ENCODE peak calls at places on chromosomes 2 and 18, in four cellular contexts. One of them, this sample, is unnamed.

GRCh38 chr18:3124822-3125221 is 94.9 kb downstream of the MYOM1 start:
- DNase-seq in thoracic aorta: no peak
- DNase-seq in A549: no peak
- DNase-seq in iPS DF 6.9: no peak
- DNase-seq in this sample: no peak

GRCh38 chr2:47354013-47354816 is 48.7 kb upstream of the MSH2 start:
- DNase-seq in thoracic aorta: no peak
- DNase-seq in A549: peak
- DNase-seq in iPS DF 6.9: no peak
- DNase-seq in this sample: no peak

GRCh38 chr2:145957929-145958328 is 1438.0 kb upstream of the ZEB2 start:
- DNase-seq in thoracic aorta: no peak
- DNase-seq in A549: peak
- DNase-seq in iPS DF 6.9: no peak
- DNase-seq in this sample: no peak

GRCh38 chr2:44178950-44179349 is 10.3 kb downstream of the PPM1B start:
- DNase-seq in thoracic aorta: no peak
- DNase-seq in A549: no peak
- DNase-seq in iPS DF 6.9: no peak
- DNase-seq in this sample: no peak

GRCh38 chr2:197435598-197436435 is 989 bp upstream of the SF3B1 start:
- DNase-seq in thoracic aorta: no peak
- DNase-seq in A549: no peak
- DNase-seq in iPS DF 6.9: no peak
- DNase-seq in this sample: no peak

GRCh38 chr2:235053649-235054048 is 101.8 kb downstream of the SH3BP4 start:
- DNase-seq in thoracic aorta: no peak
- DNase-seq in A549: no peak
- DNase-seq in iPS DF 6.9: no peak
- DNase-seq in this sample: no peak

GRCh38 chr2:233831861-233832260 is 22.5 kb downstream of the HJURP start:
- DNase-seq in thoracic aorta: no peak
- DNase-seq in A549: no peak
- DNase-seq in iPS DF 6.9: no peak
- DNase-seq in this sample: no peak

GRCh38 chr2:48205137-48205798 is 299.0 kb upstream of the FBXO11 start:
- DNase-seq in thoracic aorta: no peak
- DNase-seq in A549: peak
- DNase-seq in iPS DF 6.9: no peak
- DNase-seq in this sample: no peak

GRCh38 chr2:194562329-194562728 is 1094.7 kb upstream of the SLC39A10 start:
- DNase-seq in thoracic aorta: no peak
- DNase-seq in A549: no peak
- DNase-seq in iPS DF 6.9: no peak
- DNase-seq in this sample: no peak

GRCh38 chr2:18356676-18357075 is 203.8 kb downstream of the RDH14 start:
- DNase-seq in thoracic aorta: no peak
- DNase-seq in A549: peak
- DNase-seq in iPS DF 6.9: no peak
- DNase-seq in this sample: no peak

GRCh38 chr18:25327631-25328030 is 24.3 kb downstream of the ZNF521 start:
- DNase-seq in thoracic aorta: no peak
- DNase-seq in A549: no peak
- DNase-seq in iPS DF 6.9: no peak
- DNase-seq in this sample: no peak

GRCh38 chr2:72149556-72150156 is 2.0 kb upstream of the CYP26B1 start:
- DNase-seq in thoracic aorta: no peak
- DNase-seq in A549: no peak
- DNase-seq in iPS DF 6.9: no peak
- DNase-seq in this sample: no peak

GRCh38 chr2:138403431-138403927 is 98.1 kb upstream of the SPOPL start:
- DNase-seq in thoracic aorta: no peak
- DNase-seq in A549: no peak
- DNase-seq in iPS DF 6.9: no peak
- DNase-seq in this sample: no peak

GRCh38 chr2:55138045-55138444 is 87.8 kb upstream of the RTN4 start:
- DNase-seq in thoracic aorta: no peak
- DNase-seq in A549: no peak
- DNase-seq in iPS DF 6.9: no peak
- DNase-seq in this sample: no peak

GRCh38 chr2:226478121-226478809 is 321.4 kb downstream of the IRS1 start:
- DNase-seq in thoracic aorta: peak
- DNase-seq in A549: peak
- DNase-seq in iPS DF 6.9: no peak
- DNase-seq in this sample: peak

GRCh38 chr2:177254433-177255226 is 9.9 kb downstream of the NFE2L2 start:
- DNase-seq in thoracic aorta: no peak
- DNase-seq in A549: peak
- DNase-seq in iPS DF 6.9: no peak
- DNase-seq in this sample: peak

GRCh38 chr18:25727281-25727680 is 363.1 kb downstream of the SS18 start:
- DNase-seq in thoracic aorta: no peak
- DNase-seq in A549: no peak
- DNase-seq in iPS DF 6.9: no peak
- DNase-seq in this sample: no peak

GRCh38 chr2:197244349-197244748 is 66.2 kb downstream of the ANKRD44 start:
- DNase-seq in thoracic aorta: no peak
- DNase-seq in A549: no peak
- DNase-seq in iPS DF 6.9: no peak
- DNase-seq in this sample: no peak

GRCh38 chr2:158191569-158191968 is 89.9 kb downstream of the UPP2 start:
- DNase-seq in thoracic aorta: no peak
- DNase-seq in A549: no peak
- DNase-seq in iPS DF 6.9: no peak
- DNase-seq in this sample: no peak

GRCh38 chr2:215828528-215829184 is 184.7 kb downstream of the MREG start:
- DNase-seq in thoracic aorta: no peak
- DNase-seq in A549: peak
- DNase-seq in iPS DF 6.9: peak
- DNase-seq in this sample: peak

DNA sequence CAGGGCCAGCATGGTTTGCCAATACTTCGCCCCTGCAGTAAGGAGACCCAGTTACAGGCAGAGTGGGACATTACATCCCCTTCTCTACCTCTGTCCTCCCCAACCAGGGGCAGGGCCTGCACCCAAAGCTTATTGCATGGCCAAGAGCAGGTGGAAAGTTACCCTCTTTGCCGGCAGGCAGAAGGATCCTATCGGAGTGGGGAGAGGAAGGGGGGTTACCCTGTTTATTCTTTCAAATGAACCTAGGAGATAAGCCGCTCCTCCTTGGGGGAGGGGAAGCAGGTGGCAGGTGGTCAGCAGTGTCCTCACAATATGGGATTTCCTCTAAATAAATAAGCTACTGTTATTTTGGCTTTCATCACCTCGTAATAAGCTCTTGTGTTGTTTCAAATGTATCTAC is 53.9 kb downstream of the SPATS2L start:
- DNase-seq in thoracic aorta: no peak
- DNase-seq in A549: no peak
- DNase-seq in iPS DF 6.9: no peak
- DNase-seq in this sample: no peak
- H3K27ac ChIP-seq in thoracic aorta: no peak
- H3K27ac ChIP-seq in A549: no peak
- H3K27ac ChIP-seq in iPS DF 6.9: no peak
- H3K27ac ChIP-seq in this sample: no peak

GRCh38 chr18:44713435-44713834 is 32.7 kb downstream of the SETBP1 start:
- DNase-seq in thoracic aorta: no peak
- DNase-seq in A549: no peak
- DNase-seq in iPS DF 6.9: no peak
- DNase-seq in this sample: no peak

GRCh38 chr18:44714376-44714775 is 33.7 kb downstream of the SETBP1 start:
- DNase-seq in thoracic aorta: no peak
- DNase-seq in A549: no peak
- DNase-seq in iPS DF 6.9: no peak
- DNase-seq in this sample: no peak

GRCh38 chr18:44715245-44715644 is 34.6 kb downstream of the SETBP1 start:
- DNase-seq in thoracic aorta: no peak
- DNase-seq in A549: no peak
- DNase-seq in iPS DF 6.9: no peak
- DNase-seq in this sample: no peak

GRCh38 chr18:44709297-44710117 is 28.8 kb downstream of the SETBP1 start:
- DNase-seq in thoracic aorta: no peak
- DNase-seq in A549: no peak
- DNase-seq in iPS DF 6.9: no peak
- DNase-seq in this sample: no peak

GRCh38 chr18:44712025-44712424 is 31.3 kb downstream of the SETBP1 start:
- DNase-seq in thoracic aorta: no peak
- DNase-seq in A549: no peak
- DNase-seq in iPS DF 6.9: no peak
- DNase-seq in this sample: no peak
- H3K27ac ChIP-seq in thoracic aorta: no peak
- H3K27ac ChIP-seq in A549: no peak
- H3K27ac ChIP-seq in iPS DF 6.9: no peak
- H3K27ac ChIP-seq in this sample: no peak

GRCh38 chr2:102939207-102939606 is 177.4 kb downstream of the TMEM182 start:
- DNase-seq in thoracic aorta: no peak
- DNase-seq in A549: no peak
- DNase-seq in iPS DF 6.9: no peak
- DNase-seq in this sample: no peak
- H3K27ac ChIP-seq in thoracic aorta: no peak
- H3K27ac ChIP-seq in A549: no peak
- H3K27ac ChIP-seq in iPS DF 6.9: no peak
- H3K27ac ChIP-seq in this sample: no peak

GRCh38 chr2:85987266-85988178 is 98.7 kb upstream of the ST3GAL5 start:
- DNase-seq in thoracic aorta: no peak
- DNase-seq in A549: no peak
- DNase-seq in iPS DF 6.9: no peak
- DNase-seq in this sample: no peak
- H3K27ac ChIP-seq in thoracic aorta: no peak
- H3K27ac ChIP-seq in A549: peak
- H3K27ac ChIP-seq in iPS DF 6.9: no peak
- H3K27ac ChIP-seq in this sample: no peak

This sample was measured in HCT116.